ENCODE peak calls at places on chromosomes 6 and 20, in six cellular contexts. G is right lobe of liver, B is lower lobe of right lung, C is aorta, D is uterus, S is transverse colon. J is an unnamed sample. For H3K4me1, the result is how much of the 10 kb centered on the place peaks cover.

GRCh38 chr6:5191222-5191621 is 69.5 kb downstream of the LYRM4 start:
- DNase-seq in C (no peak), G (no peak), B (no peak), D (no peak), S (no peak), J (no peak)

GRCh38 chr20:48444249-48444648 is 383.6 kb downstream of the PREX1 start:
- DNase-seq in B (no peak), C (no peak), D (no peak), S (no peak), G (no peak), J (no peak)

GRCh38 chr20:34293119-34293518 is 10.0 kb downstream of the AHCY start:
- DNase-seq in G (no peak), S (no peak), C (no peak), D (no peak), B (no peak), J (no peak)

GRCh38 chr6:93417421-93417996 is 1.9 kb downstream of the EPHA7 start:
- DNase-seq in D (no peak), S (no peak), G (no peak), B (peak), C (peak), J (peak)

GRCh38 chr6:157531169-157531985 is 150.4 kb downstream of the ZDHHC14 start:
- DNase-seq in C (no peak), D (no peak), B (no peak), S (peak), G (peak), J (peak)

GRCh38 chr20:25295386-25296093 is 47.7 kb downstream of the PYGB start:
- DNase-seq in S (peak), B (no peak), D (no peak), C (no peak), G (no peak), J (no peak)

GRCh38 chr20:17228624-17229061 is 1.8 kb downstream of the PCSK2 start:
- DNase-seq in B (peak), D (no peak), G (peak), C (peak), S (no peak), J (no peak)

GRCh38 chr20:25459111-25459830 is 51.8 kb downstream of the GINS1 start:
- DNase-seq in B (no peak), S (no peak), D (no peak), C (peak), G (no peak), J (no peak)

GRCh38 chr6:33621396-33622388 is 570 bp downstream of the ITPR3 start:
- DNase-seq in S (peak), G (no peak), C (no peak), D (peak), B (peak), J (no peak)

GRCh38 chr6:13181398-13181797 is 146.9 kb downstream of the TBC1D7 start:
- DNase-seq in G (no peak), B (no peak), D (no peak), C (no peak), S (no peak), J (no peak)
- H3K4me3 ChIP-seq in G (no peak), B (no peak), D (no peak), C (no peak), S (no peak), J (no peak)

GRCh38 chr20:36813784-36814136 is 40.2 kb upstream of the DSN1 start:
- DNase-seq in B (no peak), D (no peak), G (no peak), C (no peak), S (no peak), J (no peak)
- H3K4me1 ChIP-seq in B (under half), D (under half), G (under half), C (under half), S (under half), J (under half)

DNA sequence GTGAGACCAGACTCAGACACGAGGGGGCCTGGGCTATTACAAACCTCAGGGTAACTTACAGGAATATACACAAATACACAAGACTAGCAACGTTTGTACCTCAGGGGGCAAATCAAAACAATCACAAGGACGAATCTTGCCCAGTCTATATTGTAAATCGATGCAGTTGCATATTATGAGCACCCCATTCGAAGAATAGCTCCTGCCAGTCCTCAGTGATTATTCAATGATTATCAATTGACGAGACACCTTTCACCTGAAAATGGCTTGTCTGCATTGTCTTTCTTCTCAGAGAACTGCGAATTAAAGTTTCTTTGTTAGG is 24.6 kb upstream of the MAP3K7 start:
- DNase-seq in D (no peak), B (no peak), S (no peak), C (no peak), G (no peak), J (no peak)
- H3K4me3 ChIP-seq in D (peak), B (peak), S (peak), C (peak), G (peak), J (peak)

GRCh38 chr20:5168582-5169396 is 42.0 kb downstream of the CDS2 start:
- DNase-seq in S (no peak), B (no peak), G (no peak), D (peak), C (peak), J (no peak)
- H3K4me1 ChIP-seq in S (under half), B (half or more), G (under half), D (under half), C (under half), J (under half)

DNA sequence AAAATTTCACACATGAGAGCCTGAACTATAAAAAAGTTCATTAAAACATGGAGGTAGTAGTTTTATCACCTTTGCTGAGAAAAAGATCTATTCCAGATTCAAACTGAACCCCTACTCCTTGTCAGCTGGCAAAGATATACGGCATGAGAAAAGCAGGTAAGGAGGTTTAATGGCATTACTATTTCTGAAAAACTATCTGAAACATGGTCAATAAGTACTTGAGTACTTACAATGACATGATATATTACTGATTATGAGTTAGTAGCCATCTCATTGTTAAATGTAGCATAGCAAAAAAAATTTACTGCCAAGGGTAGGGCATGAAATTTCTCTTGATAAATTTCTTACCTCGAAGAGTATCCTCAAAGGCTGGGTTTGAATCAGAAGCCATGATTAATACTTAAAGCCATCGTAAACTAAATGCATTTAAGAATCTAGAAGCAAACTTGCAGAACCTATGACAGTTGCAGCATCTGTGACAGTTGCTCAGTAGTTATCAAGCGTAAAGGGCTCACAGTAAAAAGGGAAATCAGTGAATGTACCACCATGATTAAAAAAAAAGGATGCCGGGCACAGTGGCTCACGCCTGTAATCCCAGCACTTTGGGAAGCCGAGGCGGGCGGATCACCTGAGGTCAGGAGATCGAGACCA is 8.7 kb downstream of the SLC17A5 start:
- DNase-seq in G (no peak), C (no peak), B (no peak), S (no peak), D (no peak), J (no peak)
- H3K4me3 ChIP-seq in G (peak), C (peak), B (peak), S (peak), D (peak), J (peak)

DNA sequence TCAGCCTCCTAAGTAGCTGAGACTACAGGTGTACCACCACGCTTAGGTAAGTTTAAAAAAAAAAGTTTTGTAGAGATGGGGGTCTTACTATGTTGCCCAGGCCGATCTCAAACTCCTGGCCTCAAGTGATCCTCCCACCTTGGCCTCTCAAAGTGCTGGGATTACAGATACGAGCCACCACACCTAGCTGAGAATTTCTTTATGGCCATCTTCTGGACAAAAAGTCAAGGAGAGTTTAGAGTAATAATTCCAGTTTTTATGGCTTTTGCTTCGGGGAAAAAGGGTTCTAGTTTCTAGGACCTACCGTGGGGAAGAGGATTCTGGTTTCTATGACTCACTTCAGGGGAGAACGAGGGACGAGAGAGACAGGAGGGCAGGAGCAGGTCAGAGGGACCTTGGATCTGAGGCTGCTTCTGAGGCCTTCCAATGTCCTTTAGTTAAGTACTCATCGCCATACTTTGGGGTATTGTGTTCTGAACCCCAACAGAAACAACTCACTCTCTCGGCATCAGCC is 69.3 kb upstream of the IER3 start:
- DNase-seq in C (peak), G (no peak), D (no peak), B (no peak), S (peak), J (no peak)
- H3K4me1 ChIP-seq in C (under half), G (under half), D (under half), B (under half), S (under half), J (under half)

GRCh38 chr20:63641146-63641791 is 12.0 kb downstream of the STMN3 start:
- DNase-seq in C (no peak), S (peak), B (peak), D (no peak), G (peak), J (no peak)

GRCh38 chr20:63641792-63642517 is 11.3 kb downstream of the STMN3 start:
- DNase-seq in D (peak), B (peak), G (peak), S (peak), C (peak), J (peak)

GRCh38 chr20:63643966-63644365 is 9.3 kb downstream of the STMN3 start:
- DNase-seq in B (no peak), D (no peak), C (no peak), S (no peak), G (no peak), J (no peak)

GRCh38 chr20:63643499-63643898 is 9.7 kb downstream of the STMN3 start:
- DNase-seq in C (no peak), B (no peak), D (no peak), S (no peak), G (no peak), J (no peak)

GRCh38 chr20:63642518-63643247 is 10.5 kb downstream of the STMN3 start:
- DNase-seq in C (no peak), B (no peak), D (no peak), S (peak), G (no peak), J (no peak)
- H3K4me3 ChIP-seq in C (no peak), B (peak), D (peak), S (peak), G (peak), J (peak)

GRCh38 chr6:148700713-148701392 is 46.0 kb upstream of the UST start:
- DNase-seq in B (no peak), C (no peak), S (peak), D (no peak), G (no peak), J (no peak)
- H3K4me1 ChIP-seq in B (under half), C (under half), S (under half), D (under half), G (under half), J (under half)

GRCh38 chr6:44342052-44342451 is 398 bp upstream of the SPATS1 start:
- DNase-seq in S (no peak), C (no peak), G (no peak), B (no peak), D (no peak), J (no peak)
- H3K4me3 ChIP-seq in S (peak), C (no peak), G (peak), B (peak), D (no peak), J (no peak)

J was measured in Caco-2.